ENCODE peak calls at places on chromosomes 3 and 15, in four cellular contexts. Y is PC-3, Q is GM23338, U is SK-N-SH. S is an unnamed sample. For H3F3A, the result is how much of the 10 kb centered on the place peaks cover.

GRCh38 chr15:74383695-74384565 is 16.5 kb upstream of the CYP11A1 start:
- DNase-seq in Y (peak), Q (no peak), U (no peak), S (peak)

GRCh38 chr3:178083906-178084823 is 452.1 kb upstream of the KCNMB2 start:
- DNase-seq in Y (peak), Q (peak), U (peak), S (no peak)

GRCh38 chr3:123081718-123082369 is 15.0 kb downstream of the PDIA5 start:
- DNase-seq in Y (no peak), Q (no peak), U (peak), S (no peak)

GRCh38 chr15:49830411-49830810 is 209.6 kb downstream of the DTWD1 start:
- DNase-seq in Y (no peak), Q (peak), U (no peak), S (peak)

GRCh38 chr15:41554401-41554800 is 4.6 kb upstream of the TYRO3 start:
- DNase-seq in Y (no peak), Q (no peak), U (no peak), S (no peak)

GRCh38 chr3:123935830-123936229 is 25.2 kb downstream of the CCDC14 start:
- DNase-seq in Y (no peak), Q (no peak), U (peak), S (no peak)

GRCh38 chr15:63514533-63514943 is 10.1 kb downstream of the USP3 start:
- DNase-seq in Y (peak), Q (no peak), U (no peak), S (peak)

GRCh38 chr15:44414001-44414400 is 13.4 kb upstream of the CTDSPL2 start:
- DNase-seq in Y (no peak), Q (no peak), U (no peak), S (no peak)

GRCh38 chr15:57624730-57625129 is 33.0 kb downstream of the MYZAP start:
- DNase-seq in Y (no peak), Q (no peak), U (no peak), S (peak)

GRCh38 chr3:131812433-131812832 is 222.4 kb downstream of the CPNE4 start:
- DNase-seq in Y (peak), Q (no peak), U (no peak), S (peak)
- H2AFZ ChIP-seq in Y (no peak), Q (peak), U (no peak), S (no peak)

GRCh38 chr3:28334552-28334951 is 14.0 kb upstream of the ZCWPW2 start:
- DNase-seq in Y (peak), Q (no peak), U (no peak), S (peak)
- H3K4me3 ChIP-seq in Y (no peak), Q (no peak), U (no peak), S (no peak)

DNA sequence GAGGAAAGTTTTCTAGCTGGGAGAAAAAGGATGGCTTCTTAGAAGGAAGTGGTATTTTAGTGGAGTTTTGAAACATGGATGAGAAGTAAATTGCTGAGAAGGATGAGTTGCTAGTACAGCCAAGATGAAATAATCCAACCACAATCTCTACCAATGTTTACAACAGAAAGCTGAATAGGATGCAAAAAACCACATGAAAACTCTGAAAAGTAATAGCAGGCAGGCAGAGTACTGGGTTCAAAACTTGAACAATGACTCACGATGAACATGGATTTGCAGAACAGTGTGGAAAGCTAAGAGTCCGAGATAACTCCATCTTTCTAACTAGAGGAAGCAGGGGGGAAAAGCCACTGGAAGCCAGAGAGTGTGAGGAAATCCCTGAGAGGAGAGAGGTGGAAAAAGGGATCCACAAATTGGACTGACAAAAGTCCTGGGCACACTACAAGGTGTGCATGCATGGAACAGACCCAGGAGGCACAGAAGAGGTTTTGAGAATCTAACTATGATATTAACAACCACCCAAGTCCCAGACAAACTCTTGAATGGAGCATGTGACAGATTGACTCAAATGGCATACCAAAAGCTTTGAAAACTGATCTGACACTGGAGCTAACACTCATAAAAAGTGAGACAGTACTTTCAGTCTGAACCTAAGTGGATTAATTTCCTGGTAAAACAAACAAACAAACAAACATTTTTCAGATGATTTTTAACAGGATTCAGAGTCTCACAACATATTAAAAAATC is 76.7 kb downstream of the ST6GAL1 start:
- DNase-seq in Y (no peak), Q (no peak), U (no peak), S (no peak)
- H3F3A ChIP-seq in Y (under half), Q (under half), U (under half), S (under half)

GRCh38 chr3:155738580-155739076 is 6.2 kb downstream of the PLCH1 start:
- DNase-seq in Y (no peak), Q (no peak), U (no peak), S (no peak)
- H2AFZ ChIP-seq in Y (no peak), Q (no peak), U (no peak), S (no peak)

GRCh38 chr3:8929860-8930259 is 33.4 kb downstream of the RAD18 start:
- DNase-seq in Y (no peak), Q (no peak), U (no peak), S (no peak)

GRCh38 chr3:8937064-8938020 is 25.9 kb downstream of the RAD18 start:
- DNase-seq in Y (peak), Q (no peak), U (no peak), S (peak)

GRCh38 chr3:8938021-8938420 is 25.3 kb downstream of the RAD18 start:
- DNase-seq in Y (peak), Q (peak), U (no peak), S (peak)

GRCh38 chr3:8931342-8931741 is 31.9 kb downstream of the RAD18 start:
- DNase-seq in Y (no peak), Q (no peak), U (peak), S (peak)

GRCh38 chr3:8932507-8932906 is 30.8 kb downstream of the RAD18 start:
- DNase-seq in Y (no peak), Q (no peak), U (no peak), S (no peak)
- H3K4me3 ChIP-seq in Y (no peak), Q (no peak), U (no peak), S (no peak)

GRCh38 chr3:40720863-40721262 is 196.1 kb downstream of the ZNF621 start:
- DNase-seq in Y (no peak), Q (no peak), U (peak), S (no peak)
- H3F3A ChIP-seq in Y (under half), Q (under half), U (under half), S (under half)

GRCh38 chr3:126488205-126488604 is 12.5 kb upstream of the ZXDC start:
- DNase-seq in Y (no peak), Q (no peak), U (no peak), S (no peak)

GRCh38 chr3:126487151-126487771 is 11.6 kb upstream of the ZXDC start:
- DNase-seq in Y (peak), Q (peak), U (no peak), S (peak)

GRCh38 chr3:126485131-126485530 is 9.4 kb upstream of the ZXDC start:
- DNase-seq in Y (no peak), Q (peak), U (no peak), S (no peak)

GRCh38 chr3:126484662-126485061 is 9.0 kb upstream of the ZXDC start:
- DNase-seq in Y (no peak), Q (no peak), U (no peak), S (no peak)

DNA sequence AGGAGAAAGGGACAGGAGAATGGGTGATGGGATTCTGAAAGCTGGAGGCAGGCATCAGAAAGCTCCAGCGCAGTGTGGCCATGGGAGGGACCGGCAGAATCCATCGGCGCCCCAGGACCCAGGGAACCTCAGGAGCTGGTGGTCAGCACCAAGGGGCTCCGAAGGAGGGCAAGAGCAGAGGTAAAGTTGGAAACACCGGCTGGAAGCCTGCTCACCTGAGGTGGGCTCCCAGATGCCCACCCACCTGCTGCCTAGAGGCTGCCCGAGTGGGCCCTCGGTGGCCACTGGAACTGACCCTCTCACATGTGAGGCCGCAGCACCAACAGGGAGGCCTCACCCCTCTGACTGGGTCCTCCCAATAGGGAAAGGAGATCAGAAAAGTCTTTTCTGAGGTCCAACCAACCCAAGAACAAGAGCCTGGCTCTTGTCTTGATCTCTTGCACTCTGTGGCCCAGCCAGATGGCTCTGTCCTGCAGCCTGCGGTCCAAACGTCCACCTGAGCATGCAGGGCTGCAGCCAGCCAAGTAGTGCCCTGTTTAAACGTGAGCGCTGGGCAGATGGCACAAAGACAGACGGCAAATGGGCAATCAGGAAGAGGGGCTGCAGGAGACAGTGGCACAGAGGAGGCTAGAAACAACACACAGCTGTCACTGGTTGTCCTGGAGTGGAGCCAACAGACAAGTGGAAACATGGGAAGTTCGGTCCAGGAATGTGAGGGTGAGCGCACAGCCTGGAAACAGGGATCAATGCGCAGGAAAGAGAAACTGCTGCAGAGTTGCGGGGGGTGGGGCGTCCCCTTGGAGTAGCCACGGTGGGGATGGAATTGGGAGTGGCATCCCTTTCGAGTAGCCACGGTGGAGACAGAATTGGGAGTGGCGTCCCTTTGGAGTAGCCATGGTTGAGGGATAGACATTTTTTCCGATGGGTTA is 10.5 kb upstream of the ZXDC start:
- DNase-seq in Y (no peak), Q (no peak), U (no peak), S (no peak)
- H2AFZ ChIP-seq in Y (no peak), Q (no peak), U (no peak), S (no peak)

DNA sequence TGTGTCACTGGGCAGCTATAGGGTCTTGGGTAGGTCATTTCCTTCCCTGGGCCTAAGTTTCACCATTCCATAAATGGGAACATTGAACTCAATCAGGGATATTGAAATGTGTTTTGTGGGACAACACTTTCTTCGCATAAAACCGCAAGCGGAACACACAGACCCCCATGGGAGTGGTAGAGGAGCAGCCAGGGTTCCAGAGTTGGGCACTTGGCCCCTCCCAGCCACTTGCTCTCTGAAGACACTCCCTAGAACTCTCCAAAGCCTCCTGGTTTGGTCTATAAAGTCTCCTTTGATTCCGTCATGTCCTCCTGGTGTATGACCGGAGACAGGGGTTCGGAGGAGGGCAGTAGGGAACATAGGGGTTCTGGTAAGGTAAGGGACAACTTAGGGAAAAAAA is 271.7 kb downstream of the UACA start:
- DNase-seq in Y (no peak), Q (no peak), U (no peak), S (no peak)
- H3K4me3 ChIP-seq in Y (no peak), Q (no peak), U (no peak), S (no peak)

DNA sequence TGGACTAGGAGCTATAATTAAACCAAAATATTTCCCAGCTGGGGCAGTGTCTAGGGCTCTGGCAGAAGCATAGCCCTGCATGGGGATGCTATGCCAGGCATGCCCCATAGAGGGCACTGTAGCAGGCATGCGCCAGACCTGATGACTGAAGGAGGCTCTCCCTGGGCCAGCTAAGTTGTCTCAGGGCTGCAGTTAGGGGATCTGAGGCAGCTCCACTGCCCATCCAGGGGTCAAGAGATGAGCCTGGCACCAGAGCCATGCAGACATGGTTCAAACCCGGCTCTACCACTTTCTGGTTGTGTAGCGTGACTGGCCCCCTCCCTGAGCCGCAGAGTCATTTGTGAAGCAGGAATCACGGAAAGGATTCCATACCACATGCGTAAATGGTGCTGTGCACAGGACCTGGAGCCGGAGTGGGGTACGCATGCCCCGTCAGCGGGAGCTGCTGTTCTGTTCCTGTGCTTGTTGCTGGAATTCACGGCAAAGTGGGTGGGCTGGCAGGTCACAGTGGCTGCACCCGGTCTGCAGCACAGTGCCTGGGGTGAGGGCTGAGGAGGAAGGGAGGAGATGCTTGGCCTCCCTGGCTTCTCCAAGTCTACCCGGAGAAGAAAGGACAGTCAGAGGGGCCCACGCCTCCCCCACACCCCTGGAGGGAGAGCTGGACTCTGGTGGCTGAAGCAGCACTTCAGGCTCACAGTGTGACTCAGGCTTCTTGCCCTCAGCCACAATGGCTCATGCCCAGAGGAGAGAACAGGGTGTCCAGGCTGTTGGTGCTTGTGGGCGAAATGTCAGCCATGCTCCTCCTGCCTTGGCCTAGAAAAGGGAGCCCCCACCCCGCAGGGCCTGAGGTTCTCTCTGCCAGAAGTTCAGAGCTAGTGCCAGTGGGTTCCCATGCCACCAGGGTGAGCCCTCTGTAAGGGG is 43.1 kb downstream of the DNASE1L3 start:
- DNase-seq in Y (peak), Q (peak), U (peak), S (peak)
- H3F3A ChIP-seq in Y (under half), Q (under half), U (under half), S (under half)

DNA sequence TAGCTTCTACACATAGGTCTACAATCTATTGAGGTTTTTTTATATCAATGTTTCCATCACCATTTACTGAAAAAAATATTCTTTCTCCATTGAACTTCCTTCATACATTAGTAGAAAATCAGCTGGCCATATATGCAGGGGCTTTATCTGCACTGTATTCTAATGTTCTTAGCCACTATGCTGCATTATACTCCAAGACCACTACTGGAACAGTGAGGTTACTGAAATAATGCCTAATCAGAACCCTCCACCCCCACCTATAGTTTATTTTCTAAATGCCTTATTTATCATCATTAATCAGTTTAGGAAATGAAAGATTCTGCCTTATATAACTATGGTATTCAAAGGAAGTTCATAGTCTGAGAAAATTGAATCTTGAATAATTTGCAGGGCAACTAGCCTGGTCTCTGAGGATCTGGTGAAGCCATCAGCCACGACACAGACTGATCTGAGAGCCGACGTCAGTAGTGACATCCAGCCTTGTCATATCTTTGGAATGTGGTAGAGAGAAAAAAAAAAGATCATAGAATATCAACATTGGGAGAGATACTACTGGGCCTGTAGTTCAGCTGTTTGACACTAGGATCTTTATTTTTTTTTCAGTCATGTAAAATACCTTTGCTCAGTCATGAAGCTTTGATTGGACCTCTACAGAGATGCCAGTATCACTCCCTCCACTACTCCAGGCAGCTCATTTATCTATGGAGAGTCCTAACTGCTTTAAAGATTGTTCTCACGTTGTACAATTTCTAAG is 66.6 kb downstream of the P3H2 start:
- DNase-seq in Y (peak), Q (no peak), U (no peak), S (peak)
- H2AFZ ChIP-seq in Y (peak), Q (no peak), U (no peak), S (peak)